ENCODE peak calls at places on chromosomes 3 and 15, in four cellular contexts. One of them, this sample, is unnamed. For H3K4me1, the result is how much of the 10 kb centered on the place peaks cover.

GRCh38 chr15:70854669-70854976 is 666 bp upstream of the LARP6 start:
- DNase-seq in HepG2: no peak
- DNase-seq in H1: no peak
- DNase-seq in GM12878: no peak
- DNase-seq in this sample: no peak

GRCh38 chr3:11238880-11239279 is 33.3 kb upstream of the ATG7 start:
- DNase-seq in HepG2: no peak
- DNase-seq in H1: no peak
- DNase-seq in GM12878: no peak
- DNase-seq in this sample: no peak

GRCh38 chr3:157373783-157374182 is 62.9 kb upstream of the PTX3 start:
- DNase-seq in HepG2: no peak
- DNase-seq in H1: no peak
- DNase-seq in GM12878: no peak
- DNase-seq in this sample: no peak

GRCh38 chr3:178856804-178857203 is 214.8 kb downstream of the ZMAT3 start:
- DNase-seq in HepG2: no peak
- DNase-seq in H1: no peak
- DNase-seq in GM12878: no peak
- DNase-seq in this sample: no peak

GRCh38 chr15:71713191-71713798 is 97.1 kb upstream of the NR2E3 start:
- DNase-seq in HepG2: no peak
- DNase-seq in H1: no peak
- DNase-seq in GM12878: no peak
- DNase-seq in this sample: no peak

GRCh38 chr3:184571750-184572377 is 10.3 kb downstream of the EPHB3 start:
- DNase-seq in HepG2: no peak
- DNase-seq in H1: no peak
- DNase-seq in GM12878: no peak
- DNase-seq in this sample: no peak

GRCh38 chr3:119184808-119185690 is 11.7 kb downstream of the UPK1B start:
- DNase-seq in HepG2: peak
- DNase-seq in H1: no peak
- DNase-seq in GM12878: no peak
- DNase-seq in this sample: no peak

GRCh38 chr3:133824961-133825485 is 19.4 kb downstream of the SRPRB start:
- DNase-seq in HepG2: no peak
- DNase-seq in H1: no peak
- DNase-seq in GM12878: no peak
- DNase-seq in this sample: no peak

GRCh38 chr15:99542828-99543227 is 23.0 kb upstream of the MEF2A start:
- DNase-seq in HepG2: no peak
- DNase-seq in H1: no peak
- DNase-seq in GM12878: no peak
- DNase-seq in this sample: no peak

GRCh38 chr15:74937226-74937601 is 659 bp downstream of the COX5A start:
- DNase-seq in HepG2: no peak
- DNase-seq in H1: no peak
- DNase-seq in GM12878: no peak
- DNase-seq in this sample: no peak

GRCh38 chr3:73432021-73432722 is 192.6 kb downstream of the PDZRN3 start:
- DNase-seq in HepG2: peak
- DNase-seq in H1: no peak
- DNase-seq in GM12878: no peak
- DNase-seq in this sample: peak

GRCh38 chr15:50247819-50248650 is 17.5 kb downstream of the HDC start:
- DNase-seq in HepG2: no peak
- DNase-seq in H1: no peak
- DNase-seq in GM12878: no peak
- DNase-seq in this sample: no peak

GRCh38 chr3:77500711-77501110 is 460.8 kb downstream of the ROBO2 start:
- DNase-seq in HepG2: no peak
- DNase-seq in H1: no peak
- DNase-seq in GM12878: no peak
- DNase-seq in this sample: no peak

GRCh38 chr3:102673271-102674115 is 238.7 kb downstream of the ZPLD1 start:
- DNase-seq in HepG2: peak
- DNase-seq in H1: peak
- DNase-seq in GM12878: peak
- DNase-seq in this sample: peak

GRCh38 chr3:128935922-128936321 is 56.5 kb downstream of the ACAD9 start:
- DNase-seq in HepG2: no peak
- DNase-seq in H1: no peak
- DNase-seq in GM12878: no peak
- DNase-seq in this sample: no peak

GRCh38 chr3:125062904-125063618 is 7.3 kb upstream of the HEG1 start:
- DNase-seq in HepG2: peak
- DNase-seq in H1: no peak
- DNase-seq in GM12878: no peak
- DNase-seq in this sample: no peak

GRCh38 chr3:184050217-184050847 is 2.5 kb upstream of the HTR3C start:
- DNase-seq in HepG2: no peak
- DNase-seq in H1: no peak
- DNase-seq in GM12878: no peak
- DNase-seq in this sample: no peak

GRCh38 chr15:69629631-69630161 is 177.1 kb downstream of the RPLP1 start:
- DNase-seq in HepG2: no peak
- DNase-seq in H1: no peak
- DNase-seq in GM12878: no peak
- DNase-seq in this sample: no peak

GRCh38 chr3:4356225-4356540 is 53.0 kb downstream of the SETMAR start:
- DNase-seq in HepG2: no peak
- DNase-seq in H1: no peak
- DNase-seq in GM12878: no peak
- DNase-seq in this sample: no peak

GRCh38 chr3:154427685-154428291 is 2.2 kb downstream of the GPR149 start:
- DNase-seq in HepG2: no peak
- DNase-seq in H1: no peak
- DNase-seq in GM12878: no peak
- DNase-seq in this sample: no peak

GRCh38 chr15:67382723-67383122 is 128.1 kb downstream of the IQCH start:
- DNase-seq in HepG2: no peak
- DNase-seq in H1: no peak
- DNase-seq in GM12878: no peak
- DNase-seq in this sample: no peak

GRCh38 chr15:95501865-95502264 is 828.6 kb upstream of the NR2F2 start:
- DNase-seq in HepG2: no peak
- DNase-seq in H1: no peak
- DNase-seq in GM12878: no peak
- DNase-seq in this sample: no peak

GRCh38 chr3:176714034-176714433 is 483.2 kb downstream of the TBL1XR1 start:
- DNase-seq in HepG2: no peak
- DNase-seq in H1: no peak
- DNase-seq in GM12878: no peak
- DNase-seq in this sample: no peak

GRCh38 chr15:72047020-72047419 is 70.9 kb downstream of the MYO9A start:
- DNase-seq in HepG2: no peak
- DNase-seq in H1: no peak
- DNase-seq in GM12878: no peak
- DNase-seq in this sample: no peak

GRCh38 chr3:98501863-98502262 is 4.4 kb downstream of the OR5K2 start:
- DNase-seq in HepG2: no peak
- DNase-seq in H1: no peak
- DNase-seq in GM12878: no peak
- DNase-seq in this sample: no peak

GRCh38 chr3:50316657-50317242 is 5.8 kb downstream of the HYAL2 start:
- DNase-seq in HepG2: no peak
- DNase-seq in H1: no peak
- DNase-seq in GM12878: no peak
- DNase-seq in this sample: no peak

GRCh38 chr3:69250014-69250413 is 127.6 kb upstream of the LMOD3 start:
- DNase-seq in HepG2: no peak
- DNase-seq in H1: no peak
- DNase-seq in GM12878: no peak
- DNase-seq in this sample: peak

GRCh38 chr3:112736802-112737566 is 96.0 kb upstream of the CCDC80 start:
- DNase-seq in HepG2: no peak
- DNase-seq in H1: no peak
- DNase-seq in GM12878: no peak
- DNase-seq in this sample: no peak

GRCh38 chr3:179321585-179322322 is 1.1 kb upstream of the ZNF639 start:
- DNase-seq in HepG2: peak
- DNase-seq in H1: no peak
- DNase-seq in GM12878: no peak
- DNase-seq in this sample: no peak

GRCh38 chr15:57665939-57666338 is 40.6 kb upstream of the POLR2M start:
- DNase-seq in HepG2: no peak
- DNase-seq in H1: no peak
- DNase-seq in GM12878: no peak
- DNase-seq in this sample: no peak

GRCh38 chr3:171181907-171182690 is 155.6 kb upstream of the SLC2A2 start:
- DNase-seq in HepG2: no peak
- DNase-seq in H1: no peak
- DNase-seq in GM12878: no peak
- DNase-seq in this sample: no peak

GRCh38 chr15:45549831-45550230 is 27.3 kb upstream of the SLC30A4 start:
- DNase-seq in HepG2: no peak
- DNase-seq in H1: no peak
- DNase-seq in GM12878: no peak
- DNase-seq in this sample: no peak

GRCh38 chr3:195041871-195042740 is 228.9 kb downstream of the XXYLT1 start:
- DNase-seq in HepG2: no peak
- DNase-seq in H1: no peak
- DNase-seq in GM12878: no peak
- DNase-seq in this sample: no peak

GRCh38 chr15:101003706-101004105 is 84.5 kb downstream of the LRRK1 start:
- DNase-seq in HepG2: no peak
- DNase-seq in H1: no peak
- DNase-seq in GM12878: no peak
- DNase-seq in this sample: no peak

GRCh38 chr3:21729888-21730459 is 21.0 kb downstream of the ZNF385D start:
- DNase-seq in HepG2: no peak
- DNase-seq in H1: no peak
- DNase-seq in GM12878: no peak
- DNase-seq in this sample: no peak

GRCh38 chr3:38950000-38950399 is 101.7 kb downstream of the SCN11A start:
- DNase-seq in HepG2: no peak
- DNase-seq in H1: no peak
- DNase-seq in GM12878: no peak
- DNase-seq in this sample: no peak
- TF ChIP-seq YY1 in HepG2: no peak
- TF ChIP-seq YY1 in H1: no peak
- TF ChIP-seq YY1 in GM12878: no peak
- TF ChIP-seq YY1 in this sample: no peak

DNA sequence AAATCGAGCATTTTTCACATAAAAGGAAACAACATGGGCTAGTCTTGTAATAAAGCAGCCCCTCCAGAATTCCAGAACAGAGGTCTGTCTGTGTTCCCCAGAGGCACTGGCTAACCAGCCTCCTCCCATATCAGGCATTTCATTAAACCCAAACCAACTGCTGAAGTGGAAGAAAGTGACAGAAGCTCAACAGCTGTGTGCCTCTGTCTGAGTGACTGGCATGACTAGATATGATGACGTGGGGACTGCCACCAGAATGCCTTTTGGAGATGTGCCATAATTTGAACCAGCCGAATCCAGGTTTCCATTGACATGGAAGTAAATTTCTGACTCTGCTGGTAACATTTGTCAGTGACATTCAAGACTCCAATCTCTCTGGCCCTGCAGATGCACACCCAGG is 8.7 kb downstream of the LIMD1 start:
- DNase-seq in HepG2: no peak
- DNase-seq in H1: no peak
- DNase-seq in GM12878: no peak
- DNase-seq in this sample: no peak
- TF ChIP-seq SUZ12 in HepG2: no peak
- TF ChIP-seq SUZ12 in H1: no peak
- TF ChIP-seq SUZ12 in GM12878: no peak
- TF ChIP-seq SUZ12 in this sample: no peak

GRCh38 chr3:55650011-55650410 is 162.9 kb upstream of the WNT5A start:
- DNase-seq in HepG2: no peak
- DNase-seq in H1: no peak
- DNase-seq in GM12878: no peak
- DNase-seq in this sample: no peak
- H3K4me1 ChIP-seq in HepG2: under half
- H3K4me1 ChIP-seq in H1: under half
- H3K4me1 ChIP-seq in GM12878: under half
- H3K4me1 ChIP-seq in this sample: under half

DNA sequence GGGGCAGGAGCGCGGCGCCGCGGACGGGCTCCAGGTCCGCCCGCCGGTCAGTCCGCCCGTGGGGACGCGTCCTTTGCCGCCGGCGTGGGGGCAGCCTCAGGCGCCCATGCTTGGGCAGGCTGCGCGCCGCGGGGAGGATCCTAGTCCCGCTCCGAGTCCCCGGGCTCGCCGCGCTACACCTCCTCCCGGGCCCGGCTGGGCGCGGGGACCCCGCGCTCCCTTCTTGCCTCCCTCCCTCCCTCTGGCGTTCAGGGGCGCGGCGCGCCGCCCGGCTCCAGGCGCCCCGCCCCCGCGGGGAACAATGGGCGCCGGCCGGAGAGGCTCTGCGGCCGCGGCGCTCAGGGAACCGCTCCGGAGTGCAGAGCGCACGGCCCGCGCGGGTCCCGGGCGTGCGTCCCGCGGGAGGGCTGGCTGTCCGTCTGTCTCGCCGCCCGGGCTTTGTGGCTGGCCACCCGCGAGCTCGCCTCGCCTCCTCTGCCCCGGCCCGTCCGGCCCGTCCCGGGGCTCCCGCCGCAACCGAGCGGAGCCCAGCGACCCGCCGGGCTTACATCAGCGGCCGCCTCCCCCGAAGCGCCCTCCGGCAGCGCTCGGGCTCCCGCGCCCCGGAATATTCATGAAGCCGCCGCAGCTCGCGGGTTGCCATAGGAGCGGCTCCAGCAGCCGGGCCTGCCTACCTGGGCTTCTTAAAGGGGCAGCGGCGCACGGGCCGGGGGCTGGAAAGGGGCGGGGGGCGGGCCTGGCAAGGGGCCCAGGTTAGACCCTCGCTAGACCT is at the start of gene HCN4:
- DNase-seq in HepG2: no peak
- DNase-seq in H1: no peak
- DNase-seq in GM12878: no peak
- DNase-seq in this sample: peak
- TF ChIP-seq YY1 in HepG2: no peak
- TF ChIP-seq YY1 in H1: peak
- TF ChIP-seq YY1 in GM12878: no peak
- TF ChIP-seq YY1 in this sample: no peak

DNA sequence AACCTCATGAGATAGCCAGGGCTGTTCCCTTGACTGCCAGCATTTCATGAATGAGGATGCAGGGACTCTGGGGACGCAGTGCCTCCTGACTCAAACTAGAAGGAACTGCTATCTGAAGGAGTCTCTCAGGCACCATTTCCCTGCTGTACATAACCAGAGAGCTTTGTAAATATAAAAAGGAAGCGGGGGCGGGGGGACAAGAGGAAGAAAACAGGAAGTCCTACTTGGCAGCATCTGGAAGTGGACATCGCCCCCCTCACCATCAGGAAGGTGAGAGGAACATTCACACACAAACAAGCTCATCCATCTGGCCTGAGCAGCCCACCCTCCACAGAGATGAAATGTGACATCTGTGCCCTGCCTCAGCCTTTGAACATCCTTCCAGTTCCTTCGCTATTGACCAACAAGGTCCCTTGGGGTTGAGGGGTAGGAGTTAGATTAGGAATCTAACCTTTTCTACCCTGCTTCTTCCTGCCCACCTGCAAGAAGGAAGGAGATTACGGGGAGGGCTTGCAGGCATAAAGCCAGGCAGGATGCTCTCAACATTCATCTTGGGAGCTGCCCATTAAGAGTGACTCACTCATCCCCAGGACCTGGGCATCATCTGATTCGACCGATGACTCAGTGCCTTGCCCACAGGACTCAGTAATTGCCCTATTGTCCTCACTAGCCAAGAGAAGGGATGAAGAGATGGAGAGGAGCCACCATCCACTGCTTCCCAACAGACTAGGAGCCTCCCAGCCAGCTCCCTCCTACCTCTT is 31.9 kb downstream of the SH3BP5 start:
- DNase-seq in HepG2: no peak
- DNase-seq in H1: no peak
- DNase-seq in GM12878: no peak
- DNase-seq in this sample: no peak
- TF ChIP-seq SUZ12 in HepG2: no peak
- TF ChIP-seq SUZ12 in H1: no peak
- TF ChIP-seq SUZ12 in GM12878: no peak
- TF ChIP-seq SUZ12 in this sample: no peak